ENCODE peak calls at places on chromosomes 7 and 10, in five cellular contexts. K, G, U, H and Q are unnamed samples.

GRCh38 chr10:32229170-32229569 is 117.8 kb downstream of the EPC1 start:
- DNase-seq in H (no peak), U (no peak), K (no peak), G (no peak), Q (no peak)

GRCh38 chr7:128939861-128940410 is 2.2 kb downstream of the IRF5 start:
- DNase-seq in K (no peak), U (no peak), H (peak), G (no peak), Q (no peak)

GRCh38 chr10:101903827-101904520 is 60.4 kb upstream of the KCNIP2 start:
- DNase-seq in H (no peak), K (no peak), G (peak), U (no peak), Q (no peak)

GRCh38 chr7:128878226-128879105 is 15.8 kb downstream of the ATP6V1F start:
- DNase-seq in H (no peak), K (no peak), G (no peak), U (no peak), Q (no peak)

GRCh38 chr7:128694742-128695141 is 22.6 kb downstream of the GARIN1A start:
- DNase-seq in H (no peak), K (no peak), U (no peak), G (no peak), Q (no peak)

GRCh38 chr10:53839437-53840039 is 961.5 kb downstream of the PCDH15 start:
- DNase-seq in G (peak), H (no peak), U (no peak), K (peak), Q (peak)

GRCh38 chr7:71278301-71278700 is 146.4 kb downstream of the GALNT17 start:
- DNase-seq in U (no peak), K (no peak), H (no peak), G (no peak), Q (no peak)

GRCh38 chr10:53619678-53620077 is 847.1 kb upstream of the MBL2 start:
- DNase-seq in G (no peak), U (no peak), H (no peak), K (peak), Q (peak)

GRCh38 chr10:7529638-7530037 is 118.8 kb upstream of the SFMBT2 start:
- DNase-seq in H (no peak), U (peak), G (no peak), K (peak), Q (peak)

GRCh38 chr10:97129666-97130065 is 56.1 kb downstream of the SLIT1 start:
- DNase-seq in H (no peak), K (no peak), G (no peak), U (no peak), Q (no peak)

GRCh38 chr7:140317597-140317996 is 80.7 kb downstream of the SLC37A3 start:
- DNase-seq in H (peak), U (no peak), G (no peak), K (no peak), Q (no peak)

GRCh38 chr7:140314571-140315480 is 83.5 kb downstream of the SLC37A3 start:
- DNase-seq in U (no peak), H (no peak), K (no peak), G (peak), Q (no peak)

GRCh38 chr7:140317999-140318398 is 80.3 kb downstream of the SLC37A3 start:
- DNase-seq in G (no peak), U (no peak), H (no peak), K (no peak), Q (no peak)

GRCh38 chr7:140315498-140316164 is 82.7 kb downstream of the SLC37A3 start:
- DNase-seq in G (no peak), H (no peak), K (no peak), U (no peak), Q (no peak)

GRCh38 chr7:140316165-140316661 is 82.1 kb downstream of the SLC37A3 start:
- DNase-seq in K (peak), U (no peak), H (no peak), G (peak), Q (no peak)
- TF ChIP-seq MAFK in K (no peak), U (no peak), H (no peak), G (no peak), Q (no peak)

GRCh38 chr10:73597346-73597745 is 6.2 kb upstream of the USP54 start:
- DNase-seq in H (no peak), U (no peak), G (peak), K (no peak), Q (no peak)
- TF ChIP-seq MAFK in H (no peak), U (no peak), G (no peak), K (no peak), Q (no peak)

DNA sequence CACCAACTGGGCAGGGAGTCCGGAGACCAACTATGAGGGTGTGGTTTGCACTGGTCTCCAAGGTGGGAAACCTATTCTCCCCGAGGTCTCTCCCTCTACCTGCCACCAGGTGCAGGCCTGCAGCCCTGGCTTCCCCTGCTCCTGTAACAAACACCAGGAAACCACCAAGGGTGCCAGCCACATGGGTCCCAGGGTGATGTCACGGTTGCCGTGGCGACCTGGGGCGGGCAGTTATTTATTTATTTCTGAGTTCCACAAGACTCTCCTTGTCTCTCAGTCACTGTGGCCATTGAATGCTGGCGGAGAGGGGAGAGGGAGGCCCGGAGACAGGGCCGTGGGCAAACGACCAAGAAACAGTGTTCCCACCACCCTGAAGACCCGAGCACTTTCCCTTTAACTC is 27.1 kb downstream of the MMD2 start:
- DNase-seq in K (peak), G (no peak), H (peak), U (peak), Q (peak)
- TF ChIP-seq MAFK in K (no peak), G (no peak), H (no peak), U (no peak), Q (no peak)

GRCh38 chr7:131521651-131522163 is 34.7 kb downstream of the PODXL start:
- DNase-seq in H (no peak), G (no peak), U (no peak), K (peak), Q (no peak)
- TF ChIP-seq MAFK in H (no peak), G (no peak), U (no peak), K (no peak), Q (no peak)

DNA sequence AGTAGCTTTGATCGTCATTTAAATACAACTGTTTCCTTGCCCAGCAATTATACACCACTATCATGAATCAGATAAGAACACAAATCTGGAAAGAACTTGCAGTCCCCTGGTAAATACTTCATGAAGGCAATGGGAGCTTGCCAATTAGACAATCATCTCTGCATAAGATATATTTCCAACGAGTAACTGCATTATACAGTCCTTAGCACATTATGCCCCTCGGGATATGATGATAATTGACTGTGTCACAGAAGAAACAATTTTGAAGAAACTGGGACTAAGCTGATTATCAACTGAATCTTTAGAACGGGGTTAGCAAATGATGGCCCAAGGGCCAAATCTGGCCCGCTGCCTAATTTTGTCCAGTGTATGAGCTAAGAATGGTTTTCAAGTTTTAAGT is 155.7 kb downstream of the TRIL start:
- DNase-seq in G (no peak), U (no peak), K (no peak), H (no peak), Q (no peak)
- TF ChIP-seq MAFK in G (no peak), U (no peak), K (no peak), H (no peak), Q (no peak)

GRCh38 chr7:45112648-45113047 is 1.2 kb upstream of the TBRG4 start:
- DNase-seq in H (no peak), U (no peak), K (no peak), G (peak), Q (no peak)
- TF ChIP-seq MAFK in H (peak), U (no peak), K (peak), G (peak), Q (peak)